ENCODE peak calls at places on chromosome 9, in four cellular contexts. S is GM13977; A is HEK293T; N is stimulated activated CD4-positive, alpha-beta T cell treated with anti-CD3 and anti-CD28 coated beads, Interleukin-15, amount 100 ng/mL, for 24 hours. H is an unnamed sample.

GRCh38 chr9:96317335-96317980 is 15.5 kb upstream of the HSD17B3 start:
- DNase-seq in S (peak), A (peak), N (peak), H (peak)

GRCh38 chr9:91166796-91167366 is 194.8 kb downstream of the AUH start:
- DNase-seq in S (no peak), A (no peak), N (no peak), H (no peak)

GRCh38 chr9:109868722-109869121 is 88.7 kb downstream of the PALM2AKAP2 start:
- DNase-seq in S (no peak), A (no peak), N (no peak), H (no peak)

GRCh38 chr9:5879419-5880181 is 11.1 kb upstream of the MLANA start:
- DNase-seq in S (no peak), A (no peak), N (no peak), H (no peak)

GRCh38 chr9:107154766-107155165 is 128.3 kb upstream of the RAD23B start:
- DNase-seq in S (no peak), A (no peak), N (no peak), H (no peak)

GRCh38 chr9:94681508-94681907 is 42.2 kb upstream of the FBP1 start:
- DNase-seq in S (peak), A (peak), N (peak), H (peak)

GRCh38 chr9:38359689-38360385 is 32.7 kb upstream of the ALDH1B1 start:
- DNase-seq in S (no peak), A (no peak), N (no peak), H (no peak)

GRCh38 chr9:70910598-70910997 is 210.8 kb downstream of the TRPM3 start:
- DNase-seq in S (no peak), A (no peak), N (no peak), H (no peak)

GRCh38 chr9:82332018-82332773 is 343.6 kb downstream of the SPATA31D1 start:
- DNase-seq in S (no peak), A (no peak), N (no peak), H (no peak)

GRCh38 chr9:70131296-70131695 is 87.6 kb downstream of the MAMDC2 start:
- DNase-seq in S (no peak), A (no peak), N (no peak), H (no peak)

GRCh38 chr9:133141833-133142594 is 21.0 kb upstream of the RALGDS start:
- DNase-seq in S (peak), A (no peak), N (peak), H (peak)

GRCh38 chr9:134053401-134053871 is 14.4 kb downstream of the BRD3 start:
- DNase-seq in S (no peak), A (no peak), N (no peak), H (no peak)

GRCh38 chr9:29806941-29807625 is 2233.8 kb upstream of the C9orf72 start:
- DNase-seq in S (no peak), A (no peak), N (no peak), H (no peak)

GRCh38 chr9:135047521-135047920 is 39.9 kb upstream of the OLFM1 start:
- DNase-seq in S (no peak), A (no peak), N (no peak), H (no peak)

GRCh38 chr9:8492679-8493078 is 693.1 kb upstream of the DMAC1 start:
- DNase-seq in S (no peak), A (no peak), N (no peak), H (no peak)

GRCh38 chr9:95772320-95773060 is 103.0 kb upstream of the ERCC6L2 start:
- DNase-seq in S (no peak), A (peak), N (no peak), H (no peak)

GRCh38 chr9:124477211-124478013 is 27.2 kb downstream of the ADGRD2 start:
- DNase-seq in S (no peak), A (peak), N (no peak), H (no peak)

GRCh38 chr9:34046784-34047379 is 1.8 kb downstream of the UBAP2 start:
- DNase-seq in S (no peak), A (no peak), N (no peak), H (no peak)

GRCh38 chr9:92328225-92328624 is 2.5 kb downstream of the CENPP start:
- DNase-seq in S (no peak), A (peak), N (no peak), H (peak)

GRCh38 chr9:133685653-133686504 is 49.7 kb downstream of the DBH start:
- DNase-seq in S (no peak), A (no peak), N (no peak), H (no peak)

GRCh38 chr9:134438204-134438788 is 112.0 kb downstream of the RXRA start:
- DNase-seq in S (no peak), A (no peak), N (no peak), H (no peak)

GRCh38 chr9:29212590-29213373 is 1639.5 kb upstream of the C9orf72 start:
- DNase-seq in S (peak), A (peak), N (no peak), H (peak)